ENCODE peak calls at places on chromosomes 6 and 20, in four cellular contexts. M, H, E and J are unnamed samples.

GRCh38 chr20:15708984-15709598 is 864.2 kb downstream of the KIF16B start:
- DNase-seq in E (peak), H (peak), M (no peak), J (peak)

GRCh38 chr20:1377341-1377871 is 15.4 kb downstream of the FKBP1A start:
- DNase-seq in H (no peak), M (no peak), E (no peak), J (peak)

GRCh38 chr20:59724457-59725366 is 120.4 kb downstream of the PHACTR3 start:
- DNase-seq in H (no peak), E (no peak), M (no peak), J (no peak)

GRCh38 chr6:166736606-166737005 is 109.6 kb upstream of the RPS6KA2 start:
- DNase-seq in E (no peak), M (peak), H (no peak), J (no peak)

GRCh38 chr6:69680302-69680701 is 116.5 kb downstream of the LMBRD1 start:
- DNase-seq in E (no peak), M (no peak), H (no peak), J (no peak)

GRCh38 chr6:9116026-9116425 is 680.7 kb upstream of the SLC35B3 start:
- DNase-seq in H (no peak), M (no peak), E (no peak), J (no peak)

GRCh38 chr6:160428069-160428430 is 79.9 kb downstream of the SLC22A3 start:
- DNase-seq in E (no peak), H (no peak), M (no peak), J (no peak)

GRCh38 chr6:66897576-66897975 is 1190.5 kb upstream of the EYS start:
- DNase-seq in E (no peak), H (no peak), M (no peak), J (no peak)

GRCh38 chr6:114040871-114041270 is 69.9 kb upstream of the HDAC2 start:
- DNase-seq in E (no peak), H (no peak), M (no peak), J (no peak)

GRCh38 chr20:6704132-6704861 is 63.2 kb upstream of the BMP2 start:
- DNase-seq in H (no peak), M (peak), E (no peak), J (no peak)

GRCh38 chr6:81995548-81996289 is 243.2 kb upstream of the TENT5A start:
- DNase-seq in M (no peak), H (no peak), E (no peak), J (no peak)

GRCh38 chr20:49386848-49387605 is 95.4 kb downstream of the KCNB1 start:
- DNase-seq in E (no peak), M (no peak), H (no peak), J (no peak)

GRCh38 chr20:17725094-17725835 is 25.5 kb downstream of the BANF2 start:
- DNase-seq in H (no peak), M (no peak), E (no peak), J (no peak)

GRCh38 chr6:15073344-15073789 is 172.5 kb upstream of the JARID2 start:
- DNase-seq in M (peak), H (no peak), E (no peak), J (peak)

GRCh38 chr20:59159822-59160740 is 3.5 kb upstream of the ZNF831 start:
- DNase-seq in M (no peak), E (no peak), H (no peak), J (peak)

GRCh38 chr6:153568601-153569000 is 437.5 kb upstream of the RGS17 start:
- DNase-seq in M (peak), H (no peak), E (no peak), J (no peak)

GRCh38 chr6:43096451-43097097 is 20.5 kb downstream of the PTK7 start:
- DNase-seq in M (peak), E (no peak), H (no peak), J (no peak)

GRCh38 chr6:33620584-33621395 is at the start of gene ITPR3:
- DNase-seq in M (peak), H (peak), E (peak), J (peak)

GRCh38 chr6:126513198-126513597 is 173.3 kb downstream of the CENPW start:
- DNase-seq in H (no peak), E (no peak), M (no peak), J (no peak)